ENCODE peak calls at places on chromosomes 13 and 19, in five cellular contexts. M is cardiac muscle cell, W is pancreas, Q is A549, T is neural progenitor cell. E is an unnamed sample.

GRCh38 chr19:47613165-47614146 is 4.5 kb downstream of the BICRA start:
- DNase-seq in M (peak; percentile 60), W (no peak), Q (no peak), T (peak; percentile 85), E (no peak)

GRCh38 chr19:3508771-3509535 is 2.8 kb downstream of the FZR1 start:
- DNase-seq in M (no peak), W (no peak), Q (no peak), T (no peak), E (no peak)

GRCh38 chr13:91381371-91381770 is 17.1 kb upstream of the GPC5 start:
- DNase-seq in M (peak; percentile 36), W (no peak), Q (peak; percentile 27), T (peak; percentile 28), E (no peak)

GRCh38 chr13:33112745-33113144 is 96.5 kb downstream of the KL start:
- DNase-seq in M (no peak), W (no peak), Q (no peak), T (no peak), E (no peak)

GRCh38 chr13:101487046-101487830 is 34.8 kb downstream of the ITGBL1 start:
- DNase-seq in M (no peak), W (no peak), Q (no peak), T (no peak), E (no peak)

GRCh38 chr19:40419780-40420179 is 6.0 kb downstream of the SERTAD1 start:
- DNase-seq in M (no peak), W (no peak), Q (no peak), T (no peak), E (no peak)

GRCh38 chr13:44713793-44714469 is 137.8 kb upstream of the TSC22D1 start:
- DNase-seq in M (no peak), W (no peak), Q (peak; percentile 76), T (no peak), E (no peak)

GRCh38 chr13:113404366-113404722 is 40.4 kb upstream of the GRTP1 start:
- DNase-seq in M (no peak), W (no peak), Q (no peak), T (no peak), E (no peak)

GRCh38 chr13:95704510-95704909 is 27.6 kb downstream of the DNAJC3 start:
- DNase-seq in M (no peak), W (no peak), Q (peak; percentile 22), T (no peak), E (no peak)

GRCh38 chr19:49691243-49692101 is 556 bp downstream of the CPT1C start:
- DNase-seq in M (peak; percentile 85), W (peak; percentile 78), Q (no peak), T (peak; percentile 94), E (peak; percentile 58)

GRCh38 chr19:1364070-1364719 is 19.5 kb upstream of the NDUFS7 start:
- DNase-seq in M (no peak), W (no peak), Q (no peak), T (no peak), E (no peak)

GRCh38 chr13:43984292-43984691 is 104.6 kb downstream of the LACC1 start:
- DNase-seq in M (no peak), W (no peak), Q (no peak), T (no peak), E (no peak)

GRCh38 chr19:39679056-39679790 is 23.5 kb downstream of the LGALS16 start:
- DNase-seq in M (no peak), W (no peak), Q (no peak), T (no peak), E (no peak)

GRCh38 chr13:40563350-40564125 is 102.9 kb downstream of the FOXO1 start:
- DNase-seq in M (peak; percentile 35), W (no peak), Q (no peak), T (peak; percentile 10), E (no peak)

GRCh38 chr13:109610517-109610916 is 175.9 kb downstream of the IRS2 start:
- DNase-seq in M (peak; percentile 27), W (peak; percentile 41), Q (peak; percentile 31), T (peak; percentile 50), E (peak; percentile 69)

GRCh38 chr13:114077938-114078335 is 54.5 kb downstream of the RASA3 start:
- DNase-seq in M (no peak), W (peak; percentile 44), Q (no peak), T (peak; percentile 85), E (peak; percentile 38)

GRCh38 chr13:21436582-21436981 is 22.5 kb downstream of the ZDHHC20 start:
- DNase-seq in M (no peak), W (no peak), Q (no peak), T (no peak), E (no peak)

GRCh38 chr13:114173753-114174152 is 5.3 kb upstream of the CFAP97D2 start:
- DNase-seq in M (no peak), W (no peak), Q (no peak), T (no peak), E (no peak)

GRCh38 chr19:21358768-21359451 is at the start of gene ZNF738:
- DNase-seq in M (peak; percentile 96), W (peak; percentile 94), Q (peak; percentile 75), T (peak; percentile 98), E (peak; percentile 91)

GRCh38 chr19:46958542-46958941 is 61.1 kb upstream of the NPAS1 start:
- DNase-seq in M (no peak), W (no peak), Q (no peak), T (peak; percentile 24), E (no peak)

GRCh38 chr19:7442423-7442822 is 46.4 kb downstream of the PEX11G start:
- DNase-seq in M (no peak), W (no peak), Q (no peak), T (no peak), E (no peak)

GRCh38 chr13:114118763-114119123 is 13.7 kb downstream of the RASA3 start:
- DNase-seq in M (no peak), W (peak; percentile 33), Q (no peak), T (no peak), E (no peak)

GRCh38 chr19:46206176-46206575 is 23.4 kb upstream of the IGFL1 start:
- DNase-seq in M (no peak), W (no peak), Q (peak; percentile 51), T (no peak), E (no peak)

GRCh38 chr13:48125794-48126228 is 30.9 kb upstream of the MED4 start:
- DNase-seq in M (peak; percentile 3), W (no peak), Q (no peak), T (no peak), E (no peak)

GRCh38 chr19:40234429-40235237 is 8.1 kb upstream of the CCNP start:
- DNase-seq in M (no peak), W (no peak), Q (no peak), T (no peak), E (peak; percentile 34)

GRCh38 chr13:43905435-43906031 is 25.8 kb downstream of the LACC1 start:
- DNase-seq in M (peak; percentile 75), W (no peak), Q (peak; percentile 59), T (peak; percentile 80), E (no peak)

DNA sequence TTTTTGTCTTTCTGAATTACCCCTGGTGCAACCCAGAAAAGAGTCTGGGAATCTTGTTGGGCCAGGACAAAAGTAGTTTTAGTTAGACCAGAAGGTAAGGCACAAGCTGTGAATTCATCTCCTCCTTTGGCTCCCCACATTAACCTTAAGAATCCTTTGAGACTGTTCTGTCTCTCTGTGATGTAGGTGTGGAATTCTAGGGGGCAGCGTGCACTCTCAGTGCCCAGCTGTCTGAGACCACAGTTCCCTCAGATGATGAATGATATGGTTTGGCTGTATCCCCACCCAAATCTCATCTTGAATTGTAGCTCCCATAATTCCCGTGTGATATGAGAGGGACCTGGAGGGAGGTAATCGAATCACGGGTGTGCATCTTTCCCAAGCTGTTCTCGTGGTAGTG is 43.9 kb downstream of the ZNF506 start:
- DNase-seq in M (no peak), W (no peak), Q (no peak), T (no peak), E (no peak)
- H3K4me3 ChIP-seq in M (no peak overlapping the region), W (peak overlapping the region; percentile 50), Q (peak overlapping the region; percentile 74), T (peak overlapping the region; percentile 96), E (no peak overlapping the region)

GRCh38 chr13:29162638-29163037 is 342.5 kb downstream of the MTUS2 start:
- DNase-seq in M (no peak), W (no peak), Q (peak; percentile 30), T (no peak), E (no peak)

GRCh38 chr13:29156136-29156535 is 336.0 kb downstream of the MTUS2 start:
- DNase-seq in M (no peak), W (no peak), Q (no peak), T (no peak), E (no peak)

GRCh38 chr13:29161653-29162052 is 341.5 kb downstream of the MTUS2 start:
- DNase-seq in M (no peak), W (no peak), Q (no peak), T (no peak), E (no peak)

GRCh38 chr13:29160862-29161261 is 340.7 kb downstream of the MTUS2 start:
- DNase-seq in M (no peak), W (no peak), Q (no peak), T (no peak), E (no peak)

DNA sequence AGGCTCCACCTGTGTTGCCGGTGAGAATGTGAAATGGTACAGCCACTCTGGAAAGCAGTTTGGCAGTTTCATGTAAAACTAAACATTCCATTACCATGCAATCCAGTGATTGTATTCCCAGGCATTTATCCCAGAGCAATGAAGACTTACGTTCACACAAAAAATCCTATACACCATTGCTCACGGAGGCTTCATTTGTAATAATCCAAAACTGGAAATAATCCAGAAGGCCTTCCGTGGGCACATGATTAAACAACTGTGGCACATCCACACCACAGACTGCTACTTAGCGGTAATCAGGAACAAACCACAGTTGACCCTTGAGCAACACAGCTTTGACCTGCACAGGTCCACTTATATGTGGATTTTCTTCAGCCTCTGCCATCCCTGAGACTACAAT is 339.7 kb downstream of the MTUS2 start:
- DNase-seq in M (no peak), W (no peak), Q (no peak), T (no peak), E (no peak)
- H3K9me3 ChIP-seq in M (no peaks in the 10 kb centered on the region), W (no peaks in the 10 kb centered on the region), Q (no peaks in the 10 kb centered on the region), T (no peaks in the 10 kb centered on the region), E (no peaks in the 10 kb centered on the region)

DNA sequence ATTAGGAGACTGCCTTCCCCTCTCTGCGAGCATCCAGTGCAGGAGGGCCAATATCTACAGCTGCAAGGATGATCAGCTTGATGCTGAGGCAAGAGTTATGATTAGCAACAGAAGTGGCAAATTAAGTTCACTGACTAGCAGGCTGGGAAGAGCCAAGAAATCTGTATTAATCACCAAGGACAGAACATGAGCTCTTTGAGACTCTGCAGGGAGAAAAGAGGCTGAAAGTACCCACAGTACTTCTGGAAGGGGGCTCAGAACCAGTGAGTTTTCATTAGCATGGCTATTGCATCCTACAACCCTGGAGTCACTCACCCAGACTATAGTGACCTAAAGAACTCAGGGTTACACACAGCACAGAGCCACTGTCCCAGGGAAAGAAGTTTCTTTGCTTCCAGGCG is 25.9 kb upstream of the MEDAG start:
- DNase-seq in M (no peak), W (no peak), Q (no peak), T (no peak), E (no peak)
- H3K27ac ChIP-seq in M (no peak overlapping the region), W (no peak overlapping the region), Q (no peak overlapping the region), T (no peak overlapping the region), E (no peak overlapping the region)

GRCh38 chr19:2427323-2428026 is at the start of gene TIMM13:
- DNase-seq in M (peak; percentile 99), W (peak; percentile 99), Q (peak; percentile 94), T (peak; percentile 100), E (peak; percentile 98)

GRCh38 chr19:2423913-2424685 is 3.3 kb downstream of the TIMM13 start:
- DNase-seq in M (no peak), W (peak; percentile 79), Q (no peak), T (no peak), E (no peak)

GRCh38 chr19:2426661-2427322 is 594 bp downstream of the TIMM13 start:
- DNase-seq in M (peak; percentile 66), W (peak; percentile 88), Q (peak; percentile 59), T (peak; percentile 79), E (peak; percentile 62)

GRCh38 chr19:2424686-2425621 is 2.4 kb downstream of the TIMM13 start:
- DNase-seq in M (peak; percentile 65), W (peak; percentile 90), Q (no peak), T (peak; percentile 85), E (no peak)

GRCh38 chr19:2425622-2426581 is 1.5 kb downstream of the TIMM13 start:
- DNase-seq in M (no peak), W (peak; percentile 71), Q (no peak), T (no peak), E (no peak)
- H3K4me3 ChIP-seq in M (peak overlapping the region; percentile 86), W (peak overlapping the region; percentile 81), Q (peak overlapping the region; percentile 95), T (peak overlapping the region; percentile 81), E (peak overlapping the region; percentile 96)